ENCODE peak calls at places on chromosomes 1 and 21, in four cellular contexts. W is cardiac muscle cell; T is CD8-positive, alpha-beta memory T cell; B is CD8-positive, alpha-beta T cell. G is an unnamed sample. For H3K36me3, the result is how much of the 10 kb centered on the place peaks cover.

GRCh38 chr1:160352555-160352954 is 9.4 kb downstream of the NCSTN start:
- DNase-seq in W (no peak), T (no peak), B (no peak), G (no peak)

GRCh38 chr1:1542766-1543705 is 2.6 kb upstream of the TMEM240 start:
- DNase-seq in W (no peak), T (no peak), B (no peak), G (peak)

GRCh38 chr1:234656981-234657651 is 47.1 kb upstream of the IRF2BP2 start:
- DNase-seq in W (peak), T (no peak), B (no peak), G (peak)

GRCh38 chr1:31788825-31789256 is 24.7 kb upstream of the ADGRB2 start:
- DNase-seq in W (peak), T (no peak), B (peak), G (no peak)

GRCh38 chr21:44299085-44299457 is 782 bp upstream of the PFKL start:
- DNase-seq in W (no peak), T (no peak), B (no peak), G (no peak)

GRCh38 chr1:11321656-11322491 is 48.9 kb downstream of the UBIAD1 start:
- DNase-seq in W (no peak), T (no peak), B (no peak), G (no peak)

GRCh38 chr1:235883261-235883927 is 16.7 kb upstream of the LYST start:
- DNase-seq in W (peak), T (no peak), B (no peak), G (peak)

GRCh38 chr1:55081905-55082296 is 42.6 kb downstream of the PCSK9 start:
- DNase-seq in W (peak), T (no peak), B (no peak), G (no peak)

GRCh38 chr1:153572569-153573015 is 6.9 kb upstream of the S100A2 start:
- DNase-seq in W (peak), T (no peak), B (peak), G (peak)

GRCh38 chr1:8813991-8814390 is 3.4 kb downstream of the RERE start:
- DNase-seq in W (no peak), T (no peak), B (no peak), G (no peak)

GRCh38 chr1:220796530-220796929 is 9.8 kb downstream of the MTARC1 start:
- DNase-seq in W (no peak), T (no peak), B (no peak), G (peak)

GRCh38 chr1:53278294-53278693 is 40.0 kb upstream of the MAGOH start:
- DNase-seq in W (peak), T (peak), B (peak), G (peak)

GRCh38 chr1:228058981-228059535 is 23.4 kb upstream of the ARF1 start:
- DNase-seq in W (no peak), T (peak), B (peak), G (no peak)

GRCh38 chr1:232038704-232039103 is 412.1 kb downstream of the DISC1 start:
- DNase-seq in W (peak), T (no peak), B (no peak), G (no peak)

GRCh38 chr1:36446261-36446660 is 4.0 kb downstream of the OSCP1 start:
- DNase-seq in W (no peak), T (no peak), B (no peak), G (no peak)

GRCh38 chr1:165902565-165902964 is 75.2 kb downstream of the UCK2 start:
- DNase-seq in W (no peak), T (no peak), B (no peak), G (no peak)

GRCh38 chr1:226884116-226884515 is 13.7 kb downstream of the PSEN2 start:
- DNase-seq in W (no peak), T (no peak), B (no peak), G (no peak)

GRCh38 chr1:155913969-155914757 is 3.0 kb upstream of the RIT1 start:
- DNase-seq in W (no peak), T (no peak), B (no peak), G (no peak)

GRCh38 chr1:56215086-56215485 is 364.3 kb downstream of the PLPP3 start:
- DNase-seq in W (no peak), T (no peak), B (no peak), G (no peak)

GRCh38 chr1:202462342-202463076 is 114.0 kb downstream of the PPP1R12B start:
- DNase-seq in W (no peak), T (no peak), B (no peak), G (peak)

GRCh38 chr1:222754386-222755139 is 17.6 kb downstream of the FAM177B start:
- DNase-seq in W (peak), T (no peak), B (no peak), G (no peak)

GRCh38 chr1:52296345-52296744 is 69.7 kb downstream of the CC2D1B start:
- DNase-seq in W (peak), T (no peak), B (no peak), G (peak)

GRCh38 chr1:225842074-225842473 is 32.1 kb downstream of the EPHX1 start:
- DNase-seq in W (no peak), T (no peak), B (peak), G (no peak)

GRCh38 chr1:116329524-116330341 is 43.3 kb upstream of the ATP1A1 start:
- DNase-seq in W (peak), T (no peak), B (no peak), G (no peak)

GRCh38 chr1:13469343-13469742 is 44.5 kb downstream of the LRRC38 start:
- DNase-seq in W (peak), T (no peak), B (no peak), G (peak)

GRCh38 chr1:21232044-21232443 is 55.3 kb upstream of the EIF4G3 start:
- DNase-seq in W (peak), T (no peak), B (peak), G (peak)

GRCh38 chr1:225835752-225836151 is 25.8 kb downstream of the EPHX1 start:
- DNase-seq in W (peak), T (no peak), B (no peak), G (no peak)

GRCh38 chr1:170872663-170873062 is 62.7 kb upstream of the MROH9 start:
- DNase-seq in W (no peak), T (no peak), B (no peak), G (no peak)

GRCh38 chr1:36204347-36204909 is 19.8 kb upstream of the THRAP3 start:
- DNase-seq in W (peak), T (no peak), B (no peak), G (no peak)

GRCh38 chr1:19582318-19582717 is 61.8 kb upstream of the NBL1 start:
- DNase-seq in W (no peak), T (peak), B (peak), G (peak)

GRCh38 chr1:149986486-149987296 is 23.8 kb downstream of the OTUD7B start:
- DNase-seq in W (peak), T (no peak), B (no peak), G (no peak)

GRCh38 chr21:31873275-31873695 is 465 bp downstream of the HUNK start:
- DNase-seq in W (no peak), T (no peak), B (no peak), G (no peak)

GRCh38 chr1:24981632-24982007 is 51.5 kb upstream of the RUNX3 start:
- DNase-seq in W (no peak), T (peak), B (no peak), G (no peak)

GRCh38 chr1:2088434-2088833 is 38.2 kb downstream of the PRKCZ start:
- DNase-seq in W (peak), T (no peak), B (no peak), G (no peak)

GRCh38 chr1:195237161-195237889 is 1370.9 kb downstream of the KCNT2 start:
- DNase-seq in W (no peak), T (no peak), B (no peak), G (no peak)

GRCh38 chr1:240927815-240928214 is 315.9 kb upstream of the GREM2 start:
- DNase-seq in W (no peak), T (no peak), B (no peak), G (peak)

GRCh38 chr1:33169290-33170055 is 12.4 kb downstream of the TRIM62 start:
- DNase-seq in W (peak), T (no peak), B (no peak), G (no peak)

GRCh38 chr1:171352554-171352953 is 38.6 kb downstream of the FMO4 start:
- DNase-seq in W (peak), T (no peak), B (no peak), G (no peak)

GRCh38 chr1:6207075-6207885 is 1.4 kb downstream of the RNF207 start:
- DNase-seq in W (no peak), T (no peak), B (no peak), G (no peak)

DNA sequence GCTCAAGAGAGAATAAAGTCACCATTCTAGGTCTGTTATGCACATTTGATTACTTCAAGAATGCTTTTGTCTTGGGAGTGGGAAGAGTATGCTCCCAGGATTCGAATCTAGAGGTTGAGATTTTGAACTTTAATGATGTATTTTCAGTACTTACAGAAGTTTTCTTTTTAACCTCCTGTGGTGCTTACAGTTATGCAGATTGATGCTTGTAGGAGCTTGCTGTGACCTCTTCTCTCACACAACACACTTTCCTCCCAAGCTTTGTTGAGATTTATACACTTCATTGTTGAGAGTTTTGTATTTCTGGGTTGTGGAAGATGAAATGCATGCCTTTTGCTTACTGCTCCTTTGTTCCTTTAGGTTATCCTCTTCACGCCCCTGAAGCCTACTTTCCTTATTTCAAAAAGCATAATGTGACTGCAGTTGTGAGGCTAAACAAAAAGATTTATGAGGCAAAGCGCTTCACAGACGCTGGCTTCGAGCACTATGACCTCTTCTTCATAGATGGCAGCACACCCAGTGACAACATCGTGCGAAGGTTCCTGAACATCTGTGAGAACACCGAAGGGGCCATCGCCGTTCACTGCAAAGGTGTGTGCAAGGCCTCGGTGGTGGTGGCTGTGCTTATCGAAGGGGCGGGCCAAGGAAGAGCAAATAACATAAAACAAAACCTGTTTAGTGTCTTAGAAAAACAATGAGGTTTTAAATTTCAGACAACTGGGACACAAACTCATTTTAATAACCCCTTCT is 75.5 kb upstream of the GPR88 start:
- DNase-seq in W (no peak), T (no peak), B (no peak), G (no peak)
- H3K4me3 ChIP-seq in W (no peak), T (no peak), B (no peak), G (no peak)

DNA sequence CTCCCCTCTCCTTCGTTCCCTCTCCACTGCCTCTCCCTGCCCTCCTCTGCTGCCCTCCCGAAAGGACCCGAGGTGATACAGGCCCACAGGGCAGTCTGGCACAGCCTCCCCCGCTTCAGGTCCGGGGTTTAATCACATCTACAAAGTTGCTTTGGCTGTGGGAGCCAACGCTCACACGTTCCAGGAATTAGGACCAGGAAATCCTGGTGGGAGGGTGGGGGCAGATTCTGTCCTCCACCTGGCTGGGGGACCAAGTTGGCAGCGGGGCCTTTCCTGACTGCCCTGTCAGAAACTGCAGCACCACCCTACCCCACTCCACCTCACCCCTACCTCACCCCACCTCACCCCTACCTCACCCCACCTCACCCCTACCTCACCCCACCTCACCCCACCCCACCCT is 95.1 kb downstream of the WDR4 start:
- DNase-seq in W (no peak), T (no peak), B (no peak), G (no peak)
- H3K27ac ChIP-seq in W (no peak), T (peak), B (peak), G (peak)

GRCh38 chr1:161357073-161357472 is 10.6 kb downstream of the CFAP126 start:
- DNase-seq in W (no peak), T (no peak), B (no peak), G (peak)
- H3K36me3 ChIP-seq in W (under half), T (under half), B (under half), G (under half)

GRCh38 chr1:158998781-158999161 is 10.9 kb upstream of the IFI16 start:
- DNase-seq in W (peak), T (no peak), B (peak), G (peak)

GRCh38 chr1:159000627-159001026 is 9.1 kb upstream of the IFI16 start:
- DNase-seq in W (peak), T (no peak), B (no peak), G (peak)

GRCh38 chr1:158998037-158998780 is 11.5 kb upstream of the IFI16 start:
- DNase-seq in W (no peak), T (no peak), B (no peak), G (no peak)

GRCh38 chr1:159000070-159000409 is 9.7 kb upstream of the IFI16 start:
- DNase-seq in W (no peak), T (no peak), B (no peak), G (no peak)

GRCh38 chr1:158999301-159000069 is 10.2 kb upstream of the IFI16 start:
- DNase-seq in W (peak), T (no peak), B (no peak), G (peak)
- H3K4me3 ChIP-seq in W (peak), T (no peak), B (no peak), G (no peak)

DNA sequence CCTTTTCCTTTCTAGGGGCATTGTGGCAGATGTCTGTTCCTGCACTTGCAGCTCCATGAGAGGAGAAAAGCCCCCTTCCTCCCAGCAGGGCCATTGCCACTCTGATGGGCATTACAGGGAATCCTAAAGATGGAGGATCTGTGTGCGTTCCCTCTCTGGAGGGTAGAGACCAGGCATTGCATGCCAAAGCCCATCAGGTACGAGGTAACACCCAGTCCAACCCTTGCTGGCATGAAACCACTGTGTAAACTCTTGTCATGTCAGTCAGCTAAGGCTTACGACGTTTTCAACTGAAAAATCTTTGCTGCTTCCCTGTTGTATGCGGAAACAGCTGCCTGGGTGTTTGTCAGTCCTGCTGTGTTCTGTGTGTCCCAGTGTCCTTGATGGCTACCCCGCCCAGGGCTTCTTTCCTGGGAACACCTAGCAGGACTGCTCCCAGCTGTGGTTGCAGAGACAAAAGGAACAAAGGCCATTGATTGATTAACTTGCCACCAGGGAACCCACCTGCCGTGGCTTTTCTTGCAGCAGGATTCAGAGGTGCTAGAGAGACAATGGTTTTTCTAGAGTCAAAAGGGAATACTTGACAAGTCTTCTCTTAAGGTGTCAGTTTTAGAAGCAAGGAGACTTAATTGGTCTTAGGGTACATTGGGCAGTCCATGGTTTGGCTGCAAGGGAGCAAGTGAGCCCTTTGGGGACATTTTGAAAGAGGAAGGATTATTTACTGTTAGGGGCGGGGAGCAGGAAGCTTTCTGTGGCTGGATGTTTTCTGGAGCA is 24.6 kb downstream of the B3GALT5 start:
- DNase-seq in W (no peak), T (no peak), B (no peak), G (peak)
- H3K27ac ChIP-seq in W (no peak), T (no peak), B (no peak), G (peak)

GRCh38 chr1:184698001-184698400 is 56.7 kb downstream of the EDEM3 start:
- DNase-seq in W (peak), T (no peak), B (no peak), G (no peak)

GRCh38 chr1:184701821-184702220 is 52.8 kb downstream of the EDEM3 start:
- DNase-seq in W (peak), T (no peak), B (no peak), G (no peak)

GRCh38 chr1:184695023-184695422 is 59.6 kb downstream of the EDEM3 start:
- DNase-seq in W (peak), T (no peak), B (no peak), G (no peak)

GRCh38 chr1:184696403-184696802 is 58.3 kb downstream of the EDEM3 start:
- DNase-seq in W (no peak), T (no peak), B (no peak), G (no peak)

GRCh38 chr1:184698969-184699368 is 55.7 kb downstream of the EDEM3 start:
- DNase-seq in W (no peak), T (no peak), B (no peak), G (no peak)
- H3K36me3 ChIP-seq in W (under half), T (under half), B (under half), G (under half)

DNA sequence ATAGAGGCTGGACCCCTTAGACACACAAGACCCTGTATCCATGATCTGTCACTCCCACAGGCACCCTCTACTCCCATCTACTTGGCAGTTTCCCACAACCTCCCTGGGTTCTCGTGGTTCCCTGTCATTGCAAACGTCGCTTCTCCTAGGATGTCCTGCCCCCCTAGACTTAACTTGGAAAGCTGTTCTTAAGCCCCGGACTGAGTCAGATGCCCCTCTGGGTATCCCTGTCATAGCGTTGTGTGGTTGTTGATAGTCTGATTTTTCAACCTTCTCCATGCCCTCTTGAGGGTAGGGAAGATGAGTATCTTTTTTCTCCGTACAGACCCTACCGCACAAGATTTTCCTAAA is 11.8 kb downstream of the RCC1 start:
- DNase-seq in W (no peak), T (no peak), B (no peak), G (no peak)
- H3K4me3 ChIP-seq in W (peak), T (peak), B (peak), G (no peak)

GRCh38 chr1:92601044-92601443 is 114.3 kb upstream of the GFI1 start:
- DNase-seq in W (no peak), T (no peak), B (no peak), G (no peak)

GRCh38 chr1:92599184-92599583 is 112.5 kb upstream of the GFI1 start:
- DNase-seq in W (peak), T (no peak), B (no peak), G (peak)
- H3K27ac ChIP-seq in W (no peak), T (no peak), B (no peak), G (no peak)